ENCODE peak calls at places on chromosomes 2 and 18, in ten cellular contexts. One of them, this sample, is unnamed.

GRCh38 chr2:22043784-22044183 is 920.0 kb downstream of the TDRD15 start:
- DNase-seq in RPMI7951: no peak
- DNase-seq in memory B cell: no peak
- DNase-seq in T-helper 9 cell: no peak
- DNase-seq in choroid plexus epithelial cell: no peak
- DNase-seq in C1 segment of cervical spinal cord: no peak
- DNase-seq in AG20443: no peak
- DNase-seq in cardiac septum: no peak
- DNase-seq in spleen: no peak
- DNase-seq in Calu3: no peak
- DNase-seq in this sample: no peak

GRCh38 chr2:233458826-233459225 is 104.5 kb downstream of the DGKD start:
- DNase-seq in RPMI7951: no peak
- DNase-seq in memory B cell: no peak
- DNase-seq in T-helper 9 cell: no peak
- DNase-seq in choroid plexus epithelial cell: no peak
- DNase-seq in C1 segment of cervical spinal cord: no peak
- DNase-seq in AG20443: no peak
- DNase-seq in cardiac septum: no peak
- DNase-seq in spleen: no peak
- DNase-seq in Calu3: no peak
- DNase-seq in this sample: no peak

GRCh38 chr2:238158807-238159539 is at the start of gene ERFE:
- DNase-seq in RPMI7951: peak
- DNase-seq in memory B cell: peak
- DNase-seq in T-helper 9 cell: peak
- DNase-seq in choroid plexus epithelial cell: peak
- DNase-seq in C1 segment of cervical spinal cord: no peak
- DNase-seq in AG20443: peak
- DNase-seq in cardiac septum: no peak
- DNase-seq in spleen: peak
- DNase-seq in Calu3: peak
- DNase-seq in this sample: peak

GRCh38 chr18:78801011-78801410 is 178.6 kb upstream of the SALL3 start:
- DNase-seq in RPMI7951: no peak
- DNase-seq in memory B cell: no peak
- DNase-seq in T-helper 9 cell: no peak
- DNase-seq in choroid plexus epithelial cell: no peak
- DNase-seq in C1 segment of cervical spinal cord: no peak
- DNase-seq in AG20443: no peak
- DNase-seq in cardiac septum: no peak
- DNase-seq in spleen: peak
- DNase-seq in Calu3: no peak
- DNase-seq in this sample: no peak

GRCh38 chr2:57373530-57373929 is 673.1 kb upstream of the VRK2 start:
- DNase-seq in RPMI7951: no peak
- DNase-seq in memory B cell: no peak
- DNase-seq in T-helper 9 cell: no peak
- DNase-seq in choroid plexus epithelial cell: peak
- DNase-seq in C1 segment of cervical spinal cord: no peak
- DNase-seq in AG20443: peak
- DNase-seq in cardiac septum: no peak
- DNase-seq in spleen: no peak
- DNase-seq in Calu3: no peak
- DNase-seq in this sample: no peak

GRCh38 chr2:74762789-74763188 is 71.1 kb upstream of the HK2 start:
- DNase-seq in RPMI7951: no peak
- DNase-seq in memory B cell: no peak
- DNase-seq in T-helper 9 cell: no peak
- DNase-seq in choroid plexus epithelial cell: no peak
- DNase-seq in C1 segment of cervical spinal cord: no peak
- DNase-seq in AG20443: no peak
- DNase-seq in cardiac septum: no peak
- DNase-seq in spleen: no peak
- DNase-seq in Calu3: no peak
- DNase-seq in this sample: no peak

GRCh38 chr2:135132314-135132713 is 80.2 kb downstream of the RAB3GAP1 start:
- DNase-seq in RPMI7951: no peak
- DNase-seq in memory B cell: no peak
- DNase-seq in T-helper 9 cell: no peak
- DNase-seq in choroid plexus epithelial cell: peak
- DNase-seq in C1 segment of cervical spinal cord: no peak
- DNase-seq in AG20443: peak
- DNase-seq in cardiac septum: no peak
- DNase-seq in spleen: no peak
- DNase-seq in Calu3: no peak
- DNase-seq in this sample: no peak

GRCh38 chr2:24970483-24971299 is 1.1 kb downstream of the DNAJC27 start:
- DNase-seq in RPMI7951: peak
- DNase-seq in memory B cell: no peak
- DNase-seq in T-helper 9 cell: no peak
- DNase-seq in choroid plexus epithelial cell: peak
- DNase-seq in C1 segment of cervical spinal cord: no peak
- DNase-seq in AG20443: peak
- DNase-seq in cardiac septum: no peak
- DNase-seq in spleen: no peak
- DNase-seq in Calu3: no peak
- DNase-seq in this sample: peak

GRCh38 chr2:204145197-204146190 is 208.9 kb downstream of the ICOS start:
- DNase-seq in RPMI7951: peak
- DNase-seq in memory B cell: peak
- DNase-seq in T-helper 9 cell: peak
- DNase-seq in choroid plexus epithelial cell: peak
- DNase-seq in C1 segment of cervical spinal cord: peak
- DNase-seq in AG20443: peak
- DNase-seq in cardiac septum: peak
- DNase-seq in spleen: peak
- DNase-seq in Calu3: peak
- DNase-seq in this sample: peak

GRCh38 chr2:175605989-175606841 is 395.9 kb downstream of the LNPK start:
- DNase-seq in RPMI7951: no peak
- DNase-seq in memory B cell: no peak
- DNase-seq in T-helper 9 cell: no peak
- DNase-seq in choroid plexus epithelial cell: no peak
- DNase-seq in C1 segment of cervical spinal cord: no peak
- DNase-seq in AG20443: peak
- DNase-seq in cardiac septum: no peak
- DNase-seq in spleen: no peak
- DNase-seq in Calu3: no peak
- DNase-seq in this sample: no peak

GRCh38 chr18:39211461-39211860 is 1645.9 kb upstream of the CELF4 start:
- DNase-seq in RPMI7951: no peak
- DNase-seq in memory B cell: no peak
- DNase-seq in T-helper 9 cell: no peak
- DNase-seq in choroid plexus epithelial cell: no peak
- DNase-seq in C1 segment of cervical spinal cord: no peak
- DNase-seq in AG20443: no peak
- DNase-seq in cardiac septum: no peak
- DNase-seq in spleen: no peak
- DNase-seq in Calu3: no peak
- DNase-seq in this sample: no peak

GRCh38 chr2:234558642-234559041 is 61.8 kb upstream of the ARL4C start:
- DNase-seq in RPMI7951: peak
- DNase-seq in memory B cell: no peak
- DNase-seq in T-helper 9 cell: no peak
- DNase-seq in choroid plexus epithelial cell: peak
- DNase-seq in C1 segment of cervical spinal cord: no peak
- DNase-seq in AG20443: no peak
- DNase-seq in cardiac septum: no peak
- DNase-seq in spleen: no peak
- DNase-seq in Calu3: no peak
- DNase-seq in this sample: no peak

GRCh38 chr2:134375935-134376334 is 122.1 kb downstream of the MGAT5 start:
- DNase-seq in RPMI7951: peak
- DNase-seq in memory B cell: no peak
- DNase-seq in T-helper 9 cell: no peak
- DNase-seq in choroid plexus epithelial cell: peak
- DNase-seq in C1 segment of cervical spinal cord: peak
- DNase-seq in AG20443: no peak
- DNase-seq in cardiac septum: no peak
- DNase-seq in spleen: no peak
- DNase-seq in Calu3: peak
- DNase-seq in this sample: no peak

GRCh38 chr18:31954349-31954748 is 11.4 kb upstream of the TRAPPC8 start:
- DNase-seq in RPMI7951: peak
- DNase-seq in memory B cell: no peak
- DNase-seq in T-helper 9 cell: no peak
- DNase-seq in choroid plexus epithelial cell: peak
- DNase-seq in C1 segment of cervical spinal cord: no peak
- DNase-seq in AG20443: no peak
- DNase-seq in cardiac septum: no peak
- DNase-seq in spleen: no peak
- DNase-seq in Calu3: peak
- DNase-seq in this sample: no peak

GRCh38 chr2:45283764-45284620 is 274.7 kb upstream of the SIX2 start:
- DNase-seq in RPMI7951: peak
- DNase-seq in memory B cell: no peak
- DNase-seq in T-helper 9 cell: no peak
- DNase-seq in choroid plexus epithelial cell: peak
- DNase-seq in C1 segment of cervical spinal cord: no peak
- DNase-seq in AG20443: peak
- DNase-seq in cardiac septum: no peak
- DNase-seq in spleen: no peak
- DNase-seq in Calu3: no peak
- DNase-seq in this sample: no peak

GRCh38 chr18:9091066-9091476 is 11.4 kb upstream of the NDUFV2 start:
- DNase-seq in RPMI7951: no peak
- DNase-seq in memory B cell: no peak
- DNase-seq in T-helper 9 cell: no peak
- DNase-seq in choroid plexus epithelial cell: no peak
- DNase-seq in C1 segment of cervical spinal cord: no peak
- DNase-seq in AG20443: no peak
- DNase-seq in cardiac septum: no peak
- DNase-seq in spleen: no peak
- DNase-seq in Calu3: no peak
- DNase-seq in this sample: no peak

GRCh38 chr2:59034791-59035190 is 793.7 kb upstream of the FANCL start:
- DNase-seq in RPMI7951: no peak
- DNase-seq in memory B cell: no peak
- DNase-seq in T-helper 9 cell: no peak
- DNase-seq in choroid plexus epithelial cell: peak
- DNase-seq in C1 segment of cervical spinal cord: no peak
- DNase-seq in AG20443: no peak
- DNase-seq in cardiac septum: no peak
- DNase-seq in spleen: no peak
- DNase-seq in Calu3: no peak
- DNase-seq in this sample: no peak

GRCh38 chr2:209713219-209713618 is 58.4 kb upstream of the UNC80 start:
- DNase-seq in RPMI7951: no peak
- DNase-seq in memory B cell: no peak
- DNase-seq in T-helper 9 cell: no peak
- DNase-seq in choroid plexus epithelial cell: no peak
- DNase-seq in C1 segment of cervical spinal cord: no peak
- DNase-seq in AG20443: no peak
- DNase-seq in cardiac septum: no peak
- DNase-seq in spleen: no peak
- DNase-seq in Calu3: no peak
- DNase-seq in this sample: no peak

GRCh38 chr18:35264409-35264808 is 23.6 kb downstream of the ZNF397 start:
- DNase-seq in RPMI7951: no peak
- DNase-seq in memory B cell: no peak
- DNase-seq in T-helper 9 cell: no peak
- DNase-seq in choroid plexus epithelial cell: no peak
- DNase-seq in C1 segment of cervical spinal cord: no peak
- DNase-seq in AG20443: no peak
- DNase-seq in cardiac septum: no peak
- DNase-seq in spleen: no peak
- DNase-seq in Calu3: no peak
- DNase-seq in this sample: no peak

GRCh38 chr2:98086491-98087446 is at the start of gene VWA3B:
- DNase-seq in RPMI7951: peak
- DNase-seq in memory B cell: peak
- DNase-seq in T-helper 9 cell: no peak
- DNase-seq in choroid plexus epithelial cell: peak
- DNase-seq in C1 segment of cervical spinal cord: peak
- DNase-seq in AG20443: peak
- DNase-seq in cardiac septum: peak
- DNase-seq in spleen: peak
- DNase-seq in Calu3: peak
- DNase-seq in this sample: peak

GRCh38 chr2:119476301-119477117 is 44.9 kb downstream of the TMEM37 start:
- DNase-seq in RPMI7951: peak
- DNase-seq in memory B cell: peak
- DNase-seq in T-helper 9 cell: no peak
- DNase-seq in choroid plexus epithelial cell: peak
- DNase-seq in C1 segment of cervical spinal cord: peak
- DNase-seq in AG20443: peak
- DNase-seq in cardiac septum: peak
- DNase-seq in spleen: peak
- DNase-seq in Calu3: peak
- DNase-seq in this sample: peak

This sample was measured in GM12892.